ENCODE peak calls at places on chromosomes 13 and 19, in ten cellular contexts. V is pancreas, X is breast epithelium, M is PC-3, A is OCI-LY7, T is fibroblast of lung, O is upper lobe of left lung, B is uterus, G is upper lobe of right lung, L is K562. K is an unnamed sample. For H3K4me1, the result is how much of the 10 kb centered on the place peaks cover.

GRCh38 chr13:33794576-33794975 is 23.4 kb upstream of the RFC3 start:
- DNase-seq in V (no peak), X (peak), M (no peak), A (no peak), T (no peak), O (no peak), B (no peak), G (no peak), L (no peak), K (no peak)

GRCh38 chr13:50990540-50991506 is 81.2 kb downstream of the RNASEH2B start:
- DNase-seq in V (no peak), X (no peak), M (no peak), A (no peak), T (peak), O (no peak), B (peak), G (no peak), L (no peak), K (no peak)

GRCh38 chr19:39514840-39515550 is at the start of gene SELENOV:
- DNase-seq in V (no peak), X (no peak), M (no peak), A (no peak), T (no peak), O (peak), B (no peak), G (no peak), L (peak), K (no peak)

GRCh38 chr19:16034958-16035560 is 41.2 kb upstream of the TPM4 start:
- DNase-seq in V (no peak), X (no peak), M (no peak), A (no peak), T (no peak), O (peak), B (no peak), G (no peak), L (no peak), K (no peak)

GRCh38 chr19:15479391-15480345 is at the start of gene PGLYRP2:
- DNase-seq in V (no peak), X (peak), M (peak), A (no peak), T (no peak), O (no peak), B (no peak), G (peak), L (no peak), K (no peak)

GRCh38 chr13:28494537-28494860 is 429 bp downstream of the FLT1 start:
- DNase-seq in V (no peak), X (no peak), M (no peak), A (no peak), T (no peak), O (no peak), B (no peak), G (peak), L (no peak), K (no peak)

GRCh38 chr13:95530178-95530577 is 22.3 kb upstream of the CLDN10 start:
- DNase-seq in V (peak), X (no peak), M (peak), A (no peak), T (peak), O (no peak), B (no peak), G (no peak), L (no peak), K (peak)

GRCh38 chr13:105817011-105817410 is 718.5 kb downstream of the EFNB2 start:
- DNase-seq in V (no peak), X (no peak), M (peak), A (no peak), T (no peak), O (no peak), B (no peak), G (no peak), L (no peak), K (no peak)

GRCh38 chr19:43759515-43759914 is 4.8 kb upstream of the SMG9 start:
- DNase-seq in V (no peak), X (peak), M (peak), A (peak), T (peak), O (no peak), B (no peak), G (no peak), L (peak), K (no peak)

GRCh38 chr13:45138282-45138681 is 18.0 kb downstream of the GTF2F2 start:
- DNase-seq in V (no peak), X (no peak), M (no peak), A (no peak), T (no peak), O (no peak), B (no peak), G (no peak), L (no peak), K (no peak)

GRCh38 chr13:95403349-95404140 is 102.3 kb upstream of the ABCC4 start:
- DNase-seq in V (no peak), X (no peak), M (peak), A (no peak), T (no peak), O (no peak), B (no peak), G (no peak), L (no peak), K (no peak)

GRCh38 chr13:88637935-88638334 is 966.8 kb downstream of the SLITRK5 start:
- DNase-seq in V (no peak), X (no peak), M (no peak), A (no peak), T (no peak), O (no peak), B (no peak), G (no peak), L (no peak), K (no peak)

GRCh38 chr19:6062274-6062673 is 48.0 kb downstream of the RFX2 start:
- DNase-seq in V (no peak), X (peak), M (no peak), A (no peak), T (no peak), O (no peak), B (peak), G (peak), L (no peak), K (no peak)

GRCh38 chr19:17205237-17206140 is 9.7 kb upstream of the USE1 start:
- DNase-seq in V (peak), X (peak), M (peak), A (peak), T (peak), O (no peak), B (no peak), G (peak), L (peak), K (peak)

GRCh38 chr19:29672933-29673336 is 7.7 kb downstream of the PLEKHF1 start:
- DNase-seq in V (no peak), X (no peak), M (no peak), A (peak), T (no peak), O (no peak), B (no peak), G (peak), L (no peak), K (no peak)

GRCh38 chr13:59391696-59392095 is 772.0 kb downstream of the DIAPH3 start:
- DNase-seq in V (peak), X (no peak), M (peak), A (peak), T (peak), O (no peak), B (no peak), G (no peak), L (peak), K (peak)

GRCh38 chr13:51148952-51149573 is 38.0 kb upstream of the C13orf42 start:
- DNase-seq in V (peak), X (peak), M (peak), A (peak), T (peak), O (no peak), B (peak), G (no peak), L (no peak), K (no peak)

GRCh38 chr13:19927117-19927734 is 31.3 kb upstream of the ZMYM2 start:
- DNase-seq in V (no peak), X (no peak), M (peak), A (peak), T (peak), O (no peak), B (no peak), G (no peak), L (no peak), K (peak)

GRCh38 chr13:114015111-114015551 is 41.3 kb upstream of the C13orf46 start:
- DNase-seq in V (no peak), X (no peak), M (no peak), A (no peak), T (no peak), O (peak), B (no peak), G (no peak), L (no peak), K (no peak)

GRCh38 chr19:4597278-4597974 is 37.9 kb upstream of the SEMA6B start:
- DNase-seq in V (no peak), X (no peak), M (no peak), A (no peak), T (no peak), O (no peak), B (no peak), G (no peak), L (peak), K (no peak)

GRCh38 chr13:44879452-44880058 is 109.7 kb downstream of the NUFIP1 start:
- DNase-seq in V (no peak), X (no peak), M (peak), A (peak), T (peak), O (no peak), B (no peak), G (no peak), L (no peak), K (no peak)

GRCh38 chr13:68970532-68970931 is 1137.1 kb upstream of the ATXN8OS start:
- DNase-seq in V (no peak), X (no peak), M (no peak), A (no peak), T (no peak), O (no peak), B (no peak), G (no peak), L (no peak), K (no peak)

GRCh38 chr13:33169273-33169980 is 116.1 kb downstream of the STARD13 start:
- DNase-seq in V (no peak), X (no peak), M (peak), A (no peak), T (peak), O (no peak), B (no peak), G (no peak), L (no peak), K (no peak)

GRCh38 chr13:69566104-69566716 is 541.4 kb upstream of the ATXN8OS start:
- DNase-seq in V (no peak), X (no peak), M (no peak), A (no peak), T (no peak), O (no peak), B (no peak), G (no peak), L (no peak), K (no peak)

GRCh38 chr13:48571121-48571901 is 38.4 kb upstream of the RCBTB2 start:
- DNase-seq in V (no peak), X (no peak), M (no peak), A (peak), T (peak), O (no peak), B (no peak), G (no peak), L (no peak), K (no peak)

GRCh38 chr13:102729560-102730275 is 34.9 kb upstream of the METTL21C start:
- DNase-seq in V (no peak), X (no peak), M (peak), A (no peak), T (peak), O (no peak), B (no peak), G (no peak), L (no peak), K (no peak)

GRCh38 chr13:30569901-30570576 is 47.7 kb upstream of the USPL1 start:
- DNase-seq in V (no peak), X (peak), M (peak), A (no peak), T (peak), O (no peak), B (peak), G (no peak), L (no peak), K (no peak)

GRCh38 chr13:101623469-101624209 is 171.2 kb downstream of the ITGBL1 start:
- DNase-seq in V (no peak), X (no peak), M (peak), A (no peak), T (peak), O (no peak), B (no peak), G (no peak), L (no peak), K (no peak)

GRCh38 chr19:31698352-31698751 is 349.1 kb upstream of the TSHZ3 start:
- DNase-seq in V (no peak), X (no peak), M (no peak), A (no peak), T (no peak), O (no peak), B (no peak), G (no peak), L (no peak), K (no peak)

GRCh38 chr19:2199215-2199614 is 35.5 kb downstream of the DOT1L start:
- DNase-seq in V (no peak), X (no peak), M (no peak), A (no peak), T (no peak), O (peak), B (no peak), G (no peak), L (no peak), K (no peak)

GRCh38 chr13:112968910-112969691 is at the start of gene MCF2L:
- DNase-seq in V (peak), X (no peak), M (peak), A (peak), T (peak), O (peak), B (no peak), G (peak), L (no peak), K (no peak)

GRCh38 chr13:47044842-47045241 is 148.0 kb upstream of the HTR2A start:
- DNase-seq in V (no peak), X (no peak), M (no peak), A (no peak), T (peak), O (no peak), B (no peak), G (no peak), L (no peak), K (no peak)

GRCh38 chr19:2551172-2551863 is 75.4 kb downstream of the GADD45B start:
- DNase-seq in V (no peak), X (no peak), M (no peak), A (no peak), T (no peak), O (no peak), B (no peak), G (no peak), L (no peak), K (no peak)

GRCh38 chr13:52827839-52828238 is 20.6 kb downstream of the PCDH8 start:
- DNase-seq in V (no peak), X (no peak), M (no peak), A (no peak), T (no peak), O (peak), B (no peak), G (no peak), L (no peak), K (no peak)

GRCh38 chr13:93079294-93079693 is 147.3 kb upstream of the GPC6 start:
- DNase-seq in V (no peak), X (no peak), M (peak), A (no peak), T (peak), O (no peak), B (no peak), G (no peak), L (no peak), K (no peak)

GRCh38 chr13:85588359-85588758 is 210.9 kb downstream of the SLITRK6 start:
- DNase-seq in V (no peak), X (no peak), M (no peak), A (no peak), T (no peak), O (no peak), B (no peak), G (no peak), L (no peak), K (no peak)

GRCh38 chr19:19595171-19595701 is 23.3 kb downstream of the PBX4 start:
- DNase-seq in V (no peak), X (peak), M (peak), A (no peak), T (peak), O (no peak), B (no peak), G (peak), L (no peak), K (no peak)

GRCh38 chr13:51192348-51192747 is 29.9 kb upstream of the FAM124A start:
- DNase-seq in V (no peak), X (no peak), M (no peak), A (no peak), T (no peak), O (no peak), B (no peak), G (no peak), L (no peak), K (no peak)

GRCh38 chr13:42334329-42334706 is 62.4 kb downstream of the AKAP11 start:
- DNase-seq in V (no peak), X (no peak), M (no peak), A (no peak), T (no peak), O (no peak), B (no peak), G (no peak), L (no peak), K (peak)
- TF ChIP-seq CTCF in V (no peak), X (no peak), M (no peak), A (peak), T (no peak), O (no peak), B (no peak), G (no peak), L (no peak), K (no peak)

GRCh38 chr19:7925171-7925837 is 631 bp downstream of the CTXN1 start:
- DNase-seq in V (peak), X (peak), M (peak), A (peak), T (peak), O (peak), B (peak), G (peak), L (peak), K (peak)

GRCh38 chr19:7923295-7924191 is 2.4 kb downstream of the CTXN1 start:
- DNase-seq in V (no peak), X (no peak), M (no peak), A (no peak), T (no peak), O (peak), B (peak), G (no peak), L (no peak), K (no peak)

GRCh38 chr19:7924651-7925170 is 1.2 kb downstream of the CTXN1 start:
- DNase-seq in V (no peak), X (no peak), M (no peak), A (no peak), T (no peak), O (peak), B (no peak), G (no peak), L (no peak), K (no peak)

GRCh38 chr19:7922841-7923205 is 2.7 kb downstream of the SNAPC2 start:
- DNase-seq in V (no peak), X (no peak), M (no peak), A (no peak), T (no peak), O (no peak), B (no peak), G (no peak), L (no peak), K (no peak)

DNA sequence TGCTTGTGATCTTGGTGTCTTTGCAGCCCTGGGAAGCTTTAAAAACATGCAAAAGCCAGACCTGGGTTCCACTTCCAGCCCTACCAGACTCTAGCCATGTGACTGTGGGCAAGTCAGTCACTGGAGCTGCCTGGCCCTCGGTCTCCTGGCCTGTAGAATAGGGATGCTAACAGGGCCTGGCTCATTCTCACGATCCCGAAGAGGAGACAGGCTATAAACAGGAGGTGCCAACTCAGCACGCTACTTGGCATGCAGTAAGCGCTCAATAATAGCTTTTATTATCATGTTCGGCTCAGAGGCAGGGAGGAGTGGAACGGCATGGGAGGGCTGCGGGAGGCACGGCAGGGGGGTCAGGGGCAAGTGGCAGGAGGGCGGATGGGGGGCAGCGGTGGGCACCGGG is 1.7 kb downstream of the CTXN1 start:
- DNase-seq in V (no peak), X (no peak), M (no peak), A (no peak), T (no peak), O (no peak), B (no peak), G (no peak), L (no peak), K (no peak)
- H3K4me1 ChIP-seq in V (under half), X (under half), M (under half), A (under half), T (under half), O (half or more), B (under half), G (under half), L (under half), K (under half)

GRCh38 chr19:47755065-47755761 is 9.9 kb downstream of the NOP53 start:
- DNase-seq in V (no peak), X (no peak), M (no peak), A (no peak), T (no peak), O (peak), B (no peak), G (no peak), L (no peak), K (no peak)

GRCh38 chr19:47755762-47756626 is 10.6 kb downstream of the NOP53 start:
- DNase-seq in V (no peak), X (no peak), M (no peak), A (no peak), T (no peak), O (peak), B (no peak), G (no peak), L (no peak), K (no peak)

GRCh38 chr19:47756953-47757608 is 11.7 kb downstream of the NOP53 start:
- DNase-seq in V (peak), X (no peak), M (no peak), A (no peak), T (no peak), O (no peak), B (no peak), G (no peak), L (no peak), K (no peak)

GRCh38 chr19:47757617-47758432 is 12.5 kb downstream of the NOP53 start:
- DNase-seq in V (no peak), X (no peak), M (no peak), A (no peak), T (no peak), O (no peak), B (no peak), G (no peak), L (no peak), K (no peak)

GRCh38 chr19:47756627-47756929 is 11.2 kb downstream of the NOP53 start:
- DNase-seq in V (no peak), X (no peak), M (no peak), A (no peak), T (no peak), O (no peak), B (no peak), G (no peak), L (no peak), K (no peak)
- H3K4me3 ChIP-seq in V (no peak), X (no peak), M (no peak), A (no peak), T (no peak), O (no peak), B (no peak), G (no peak), L (no peak), K (no peak)

DNA sequence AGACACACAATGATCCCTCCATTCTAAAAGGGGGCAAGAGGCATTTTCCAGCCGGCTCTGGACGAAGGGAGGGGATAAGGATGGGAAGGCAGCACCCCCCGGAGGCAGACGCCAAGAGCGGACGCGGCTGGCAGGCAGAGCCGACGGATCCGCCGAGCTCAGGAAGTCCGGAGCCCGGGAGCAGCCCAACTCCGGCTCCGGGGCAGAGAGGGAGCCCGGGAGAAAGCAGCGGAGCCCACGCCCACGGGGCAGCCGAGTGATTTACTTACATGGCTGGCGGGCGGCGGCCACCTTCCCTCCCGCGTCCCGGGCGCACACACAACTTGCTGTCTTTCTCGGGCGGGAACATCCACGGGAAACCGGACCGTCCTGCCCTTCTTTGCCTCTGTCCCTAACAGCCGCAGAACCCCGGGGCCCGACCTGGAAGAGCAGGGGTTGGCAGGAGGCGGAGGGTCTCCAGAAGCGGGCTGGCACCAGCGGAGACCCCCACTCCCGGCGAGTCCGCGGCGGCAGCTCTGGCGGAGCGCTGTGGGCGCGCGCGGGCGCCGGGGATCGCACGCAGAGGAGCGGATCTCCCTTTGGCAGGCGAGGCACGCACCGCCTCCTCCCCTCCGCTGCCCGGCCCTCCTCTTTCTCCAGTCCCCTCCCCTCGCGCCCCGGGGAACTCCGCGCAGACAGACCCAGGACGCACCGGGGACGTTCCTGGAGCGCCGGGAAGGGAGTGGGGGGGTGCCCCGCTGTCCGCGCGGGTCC is at the start of gene LHFPL6:
- DNase-seq in V (peak), X (peak), M (peak), A (peak), T (peak), O (peak), B (peak), G (peak), L (peak), K (peak)
- TF ChIP-seq CTCF in V (no peak), X (no peak), M (peak), A (no peak), T (peak), O (no peak), B (peak), G (peak), L (no peak), K (no peak)